ENCODE peak calls at places on chromosomes 5 and 9, in eight cellular contexts. S is pancreas; D is esophagus squamous epithelium; V is adrenal gland; X is activated CD4-positive, alpha-beta T cell treated with anti-CD3 and anti-CD28 coated beads for 24 hours; K is RCC 7860; Z is stimulated activated CD8-positive, alpha-beta memory T cell treated with anti-CD3 and anti-CD28 coated beads, Interleukin-2, amount 100 ng/mL, for 48 hours; E is erythroblast. L is an unnamed sample.
A peak's percentile ranks its signal among the peaks of the same experiment; 100 is the strongest.

GRCh38 chr5:1540166-1540565 is 16.4 kb upstream of the LPCAT1 start:
- DNase-seq in Z (no peak), D (no peak), S (no peak), K (no peak), X (no peak), V (no peak), E (no peak), L (peak; percentile 32)

GRCh38 chr9:78196258-78196657 is 39.6 kb upstream of the CEP78 start:
- DNase-seq in D (no peak), E (no peak), V (no peak), K (no peak), Z (no peak), S (no peak), X (no peak), L (no peak)

GRCh38 chr5:133697536-133698258 is 85.4 kb upstream of the FSTL4 start:
- DNase-seq in V (no peak), Z (no peak), D (no peak), X (no peak), S (no peak), E (no peak), K (no peak), L (no peak)

GRCh38 chr5:148585988-148586387 is 68.3 kb downstream of the HTR4 start:
- DNase-seq in S (no peak), K (no peak), Z (no peak), D (no peak), E (no peak), V (no peak), X (no peak), L (no peak)

GRCh38 chr9:89422151-89422918 is 75.6 kb downstream of the SEMA4D start:
- DNase-seq in X (no peak), D (no peak), Z (peak; percentile 68), V (no peak), E (no peak), K (peak; percentile 48), S (no peak), L (no peak)

GRCh38 chr5:82534891-82535395 is 256.8 kb upstream of the RPS23 start:
- DNase-seq in D (no peak), X (no peak), Z (no peak), V (no peak), K (no peak), E (no peak), S (no peak), L (no peak)

GRCh38 chr9:30774326-30774725 is 1610.1 kb upstream of the ACO1 start:
- DNase-seq in Z (no peak), X (no peak), K (no peak), V (no peak), E (peak; percentile 11), D (no peak), S (no peak), L (no peak)

GRCh38 chr5:4053111-4053510 is 457.5 kb downstream of the IRX1 start:
- DNase-seq in D (no peak), V (no peak), K (no peak), X (no peak), S (no peak), E (no peak), Z (no peak), L (no peak)

GRCh38 chr5:170095687-170096086 is 10.0 kb upstream of the FOXI1 start:
- DNase-seq in Z (no peak), S (no peak), K (no peak), X (no peak), D (no peak), E (no peak), V (peak; percentile 25), L (no peak)

GRCh38 chr5:152007556-152007955 is 82.9 kb upstream of the GLRA1 start:
- DNase-seq in X (no peak), K (no peak), Z (no peak), D (no peak), E (no peak), V (no peak), S (no peak), L (no peak)

GRCh38 chr9:98091735-98092632 is 27.0 kb downstream of the TRIM14 start:
- DNase-seq in K (no peak), Z (no peak), S (no peak), E (no peak), X (no peak), D (no peak), V (no peak), L (no peak)

GRCh38 chr9:99416007-99416406 is 193.9 kb downstream of the SEC61B start:
- DNase-seq in Z (no peak), K (no peak), V (no peak), E (no peak), X (no peak), D (no peak), S (no peak), L (no peak)

GRCh38 chr9:131411719-131412681 is 18.1 kb downstream of the PRRC2B start:
- DNase-seq in E (no peak), D (no peak), X (no peak), V (no peak), S (no peak), Z (no peak), K (no peak), L (no peak)

GRCh38 chr9:14296462-14296861 is 17.5 kb downstream of the NFIB start:
- DNase-seq in X (no peak), Z (no peak), K (no peak), V (no peak), S (peak; percentile 74), E (no peak), D (no peak), L (no peak)

GRCh38 chr5:77280036-77280435 is 69.6 kb downstream of the PDE8B start:
- DNase-seq in D (no peak), X (no peak), V (no peak), E (no peak), S (no peak), K (no peak), Z (no peak), L (no peak)

GRCh38 chr5:146003852-146004251 is 67.5 kb downstream of the SH3RF2 start:
- DNase-seq in S (no peak), V (no peak), Z (no peak), D (no peak), E (no peak), K (no peak), X (no peak), L (no peak)